ENCODE peak calls at places on chromosomes 4 and X, in eight cellular contexts. One of them, this sample, is unnamed.

GRCh38 chr4:107885865-107886264 is 45.5 kb upstream of the CYP2U1 start:
- DNase-seq in left ventricle myocardium inferior: no peak
- DNase-seq in substantia nigra: no peak
- DNase-seq in lower lobe of right lung: no peak
- DNase-seq in CD8-positive, alpha-beta memory T cell: no peak
- DNase-seq in ovary: no peak
- DNase-seq in PC-9: no peak
- DNase-seq in Peyer's patch: no peak
- DNase-seq in this sample: no peak

GRCh38 chrX:104432321-104432720 is 133.7 kb upstream of the IL1RAPL2 start:
- DNase-seq in left ventricle myocardium inferior: no peak
- DNase-seq in substantia nigra: no peak
- DNase-seq in lower lobe of right lung: no peak
- DNase-seq in CD8-positive, alpha-beta memory T cell: no peak
- DNase-seq in ovary: no peak
- DNase-seq in PC-9: peak
- DNase-seq in Peyer's patch: no peak
- DNase-seq in this sample: no peak

GRCh38 chr4:22203436-22204011 is 255.0 kb upstream of the KCNIP4 start:
- DNase-seq in left ventricle myocardium inferior: no peak
- DNase-seq in substantia nigra: no peak
- DNase-seq in lower lobe of right lung: no peak
- DNase-seq in CD8-positive, alpha-beta memory T cell: no peak
- DNase-seq in ovary: no peak
- DNase-seq in PC-9: no peak
- DNase-seq in Peyer's patch: no peak
- DNase-seq in this sample: no peak

GRCh38 chr4:40515037-40515397 is 114.6 kb downstream of the RBM47 start:
- DNase-seq in left ventricle myocardium inferior: no peak
- DNase-seq in substantia nigra: no peak
- DNase-seq in lower lobe of right lung: no peak
- DNase-seq in CD8-positive, alpha-beta memory T cell: no peak
- DNase-seq in ovary: no peak
- DNase-seq in PC-9: peak
- DNase-seq in Peyer's patch: no peak
- DNase-seq in this sample: no peak

GRCh38 chrX:23372220-23372902 is 37.7 kb downstream of the PTCHD1 start:
- DNase-seq in left ventricle myocardium inferior: no peak
- DNase-seq in substantia nigra: no peak
- DNase-seq in lower lobe of right lung: no peak
- DNase-seq in CD8-positive, alpha-beta memory T cell: no peak
- DNase-seq in ovary: no peak
- DNase-seq in PC-9: no peak
- DNase-seq in Peyer's patch: no peak
- DNase-seq in this sample: no peak

GRCh38 chr4:113849771-113850170 is 88.2 kb upstream of the CAMK2D start:
- DNase-seq in left ventricle myocardium inferior: peak
- DNase-seq in substantia nigra: no peak
- DNase-seq in lower lobe of right lung: no peak
- DNase-seq in CD8-positive, alpha-beta memory T cell: no peak
- DNase-seq in ovary: peak
- DNase-seq in PC-9: no peak
- DNase-seq in Peyer's patch: no peak
- DNase-seq in this sample: no peak

GRCh38 chr4:163587867-163588266 is 93.4 kb downstream of the TMA16 start:
- DNase-seq in left ventricle myocardium inferior: no peak
- DNase-seq in substantia nigra: no peak
- DNase-seq in lower lobe of right lung: no peak
- DNase-seq in CD8-positive, alpha-beta memory T cell: no peak
- DNase-seq in ovary: no peak
- DNase-seq in PC-9: no peak
- DNase-seq in Peyer's patch: no peak
- DNase-seq in this sample: no peak

GRCh38 chr4:112130903-112131302 is 14.4 kb upstream of the FAM241A start:
- DNase-seq in left ventricle myocardium inferior: no peak
- DNase-seq in substantia nigra: no peak
- DNase-seq in lower lobe of right lung: no peak
- DNase-seq in CD8-positive, alpha-beta memory T cell: no peak
- DNase-seq in ovary: no peak
- DNase-seq in PC-9: no peak
- DNase-seq in Peyer's patch: no peak
- DNase-seq in this sample: no peak

GRCh38 chr4:42331914-42332368 is 65.3 kb upstream of the SHISA3 start:
- DNase-seq in left ventricle myocardium inferior: peak
- DNase-seq in substantia nigra: no peak
- DNase-seq in lower lobe of right lung: no peak
- DNase-seq in CD8-positive, alpha-beta memory T cell: no peak
- DNase-seq in ovary: no peak
- DNase-seq in PC-9: no peak
- DNase-seq in Peyer's patch: no peak
- DNase-seq in this sample: no peak

GRCh38 chr4:185086053-185086452 is 57.0 kb upstream of the SLC25A4 start:
- DNase-seq in left ventricle myocardium inferior: no peak
- DNase-seq in substantia nigra: no peak
- DNase-seq in lower lobe of right lung: no peak
- DNase-seq in CD8-positive, alpha-beta memory T cell: no peak
- DNase-seq in ovary: no peak
- DNase-seq in PC-9: no peak
- DNase-seq in Peyer's patch: no peak
- DNase-seq in this sample: no peak

GRCh38 chr4:82266345-82266744 is 107.4 kb downstream of the HNRNPD start:
- DNase-seq in left ventricle myocardium inferior: no peak
- DNase-seq in substantia nigra: no peak
- DNase-seq in lower lobe of right lung: no peak
- DNase-seq in CD8-positive, alpha-beta memory T cell: no peak
- DNase-seq in ovary: no peak
- DNase-seq in PC-9: no peak
- DNase-seq in Peyer's patch: no peak
- DNase-seq in this sample: no peak

GRCh38 chr4:48341776-48342558 is 638 bp downstream of the SLAIN2 start:
- DNase-seq in left ventricle myocardium inferior: peak
- DNase-seq in substantia nigra: peak
- DNase-seq in lower lobe of right lung: peak
- DNase-seq in CD8-positive, alpha-beta memory T cell: peak
- DNase-seq in ovary: peak
- DNase-seq in PC-9: peak
- DNase-seq in Peyer's patch: peak
- DNase-seq in this sample: peak

GRCh38 chr4:88286897-88287296 is 2.5 kb upstream of the PPM1K start:
- DNase-seq in left ventricle myocardium inferior: no peak
- DNase-seq in substantia nigra: no peak
- DNase-seq in lower lobe of right lung: no peak
- DNase-seq in CD8-positive, alpha-beta memory T cell: no peak
- DNase-seq in ovary: no peak
- DNase-seq in PC-9: no peak
- DNase-seq in Peyer's patch: no peak
- DNase-seq in this sample: no peak

GRCh38 chrX:9940397-9940796 is 26.8 kb upstream of the CLDN34 start:
- DNase-seq in left ventricle myocardium inferior: no peak
- DNase-seq in substantia nigra: no peak
- DNase-seq in lower lobe of right lung: no peak
- DNase-seq in CD8-positive, alpha-beta memory T cell: no peak
- DNase-seq in ovary: no peak
- DNase-seq in PC-9: peak
- DNase-seq in Peyer's patch: no peak
- DNase-seq in this sample: no peak

GRCh38 chrX:133215747-133216146 is 2.4 kb downstream of the TFDP3 start:
- DNase-seq in left ventricle myocardium inferior: no peak
- DNase-seq in substantia nigra: no peak
- DNase-seq in lower lobe of right lung: no peak
- DNase-seq in CD8-positive, alpha-beta memory T cell: no peak
- DNase-seq in ovary: no peak
- DNase-seq in PC-9: peak
- DNase-seq in Peyer's patch: no peak
- DNase-seq in this sample: no peak

GRCh38 chr4:72255269-72255668 is 223.5 kb downstream of the NPFFR2 start:
- DNase-seq in left ventricle myocardium inferior: no peak
- DNase-seq in substantia nigra: no peak
- DNase-seq in lower lobe of right lung: no peak
- DNase-seq in CD8-positive, alpha-beta memory T cell: no peak
- DNase-seq in ovary: no peak
- DNase-seq in PC-9: no peak
- DNase-seq in Peyer's patch: no peak
- DNase-seq in this sample: no peak

GRCh38 chrX:35726176-35726575 is 72.0 kb upstream of the MAGEB16 start:
- DNase-seq in left ventricle myocardium inferior: no peak
- DNase-seq in substantia nigra: no peak
- DNase-seq in lower lobe of right lung: no peak
- DNase-seq in CD8-positive, alpha-beta memory T cell: no peak
- DNase-seq in ovary: no peak
- DNase-seq in PC-9: no peak
- DNase-seq in Peyer's patch: no peak
- DNase-seq in this sample: no peak

GRCh38 chrX:99795495-99795894 is 614.6 kb downstream of the PCDH19 start:
- DNase-seq in left ventricle myocardium inferior: no peak
- DNase-seq in substantia nigra: no peak
- DNase-seq in lower lobe of right lung: no peak
- DNase-seq in CD8-positive, alpha-beta memory T cell: no peak
- DNase-seq in ovary: no peak
- DNase-seq in PC-9: no peak
- DNase-seq in Peyer's patch: no peak
- DNase-seq in this sample: no peak

GRCh38 chr4:159358226-159358625 is 255.3 kb downstream of the RAPGEF2 start:
- DNase-seq in left ventricle myocardium inferior: no peak
- DNase-seq in substantia nigra: no peak
- DNase-seq in lower lobe of right lung: no peak
- DNase-seq in CD8-positive, alpha-beta memory T cell: no peak
- DNase-seq in ovary: no peak
- DNase-seq in PC-9: no peak
- DNase-seq in Peyer's patch: no peak
- DNase-seq in this sample: no peak

GRCh38 chrX:46325312-46325877 is 219.8 kb downstream of the ZNF674 start:
- DNase-seq in left ventricle myocardium inferior: no peak
- DNase-seq in substantia nigra: no peak
- DNase-seq in lower lobe of right lung: peak
- DNase-seq in CD8-positive, alpha-beta memory T cell: no peak
- DNase-seq in ovary: no peak
- DNase-seq in PC-9: peak
- DNase-seq in Peyer's patch: no peak
- DNase-seq in this sample: no peak

GRCh38 chrX:123899701-123900100 is 39.8 kb downstream of the XIAP start:
- DNase-seq in left ventricle myocardium inferior: no peak
- DNase-seq in substantia nigra: no peak
- DNase-seq in lower lobe of right lung: no peak
- DNase-seq in CD8-positive, alpha-beta memory T cell: no peak
- DNase-seq in ovary: no peak
- DNase-seq in PC-9: no peak
- DNase-seq in Peyer's patch: no peak
- DNase-seq in this sample: no peak

GRCh38 chr4:118077767-118078105 is 43.5 kb downstream of the NDST3 start:
- DNase-seq in left ventricle myocardium inferior: no peak
- DNase-seq in substantia nigra: no peak
- DNase-seq in lower lobe of right lung: no peak
- DNase-seq in CD8-positive, alpha-beta memory T cell: no peak
- DNase-seq in ovary: no peak
- DNase-seq in PC-9: no peak
- DNase-seq in Peyer's patch: no peak
- DNase-seq in this sample: no peak

GRCh38 chr4:25308266-25308665 is 4.3 kb upstream of the ZCCHC4 start:
- DNase-seq in left ventricle myocardium inferior: no peak
- DNase-seq in substantia nigra: no peak
- DNase-seq in lower lobe of right lung: no peak
- DNase-seq in CD8-positive, alpha-beta memory T cell: no peak
- DNase-seq in ovary: no peak
- DNase-seq in PC-9: no peak
- DNase-seq in Peyer's patch: no peak
- DNase-seq in this sample: no peak

GRCh38 chr4:99447079-99447478 is 11.9 kb upstream of the ADH7 start:
- DNase-seq in left ventricle myocardium inferior: no peak
- DNase-seq in substantia nigra: no peak
- DNase-seq in lower lobe of right lung: no peak
- DNase-seq in CD8-positive, alpha-beta memory T cell: no peak
- DNase-seq in ovary: no peak
- DNase-seq in PC-9: peak
- DNase-seq in Peyer's patch: no peak
- DNase-seq in this sample: no peak

GRCh38 chr4:93828332-93828829 is at the start of gene ATOH1:
- DNase-seq in left ventricle myocardium inferior: no peak
- DNase-seq in substantia nigra: no peak
- DNase-seq in lower lobe of right lung: peak
- DNase-seq in CD8-positive, alpha-beta memory T cell: no peak
- DNase-seq in ovary: peak
- DNase-seq in PC-9: peak
- DNase-seq in Peyer's patch: peak
- DNase-seq in this sample: no peak

GRCh38 chrX:154059231-154059630 is 38.3 kb downstream of the MECP2 start:
- DNase-seq in left ventricle myocardium inferior: no peak
- DNase-seq in substantia nigra: no peak
- DNase-seq in lower lobe of right lung: no peak
- DNase-seq in CD8-positive, alpha-beta memory T cell: no peak
- DNase-seq in ovary: no peak
- DNase-seq in PC-9: no peak
- DNase-seq in Peyer's patch: no peak
- DNase-seq in this sample: no peak
- H3K27ac ChIP-seq in left ventricle myocardium inferior: peak
- H3K27ac ChIP-seq in substantia nigra: no peak
- H3K27ac ChIP-seq in lower lobe of right lung: no peak
- H3K27ac ChIP-seq in CD8-positive, alpha-beta memory T cell: no peak
- H3K27ac ChIP-seq in ovary: no peak
- H3K27ac ChIP-seq in PC-9: no peak
- H3K27ac ChIP-seq in Peyer's patch: no peak
- H3K27ac ChIP-seq in this sample: no peak

GRCh38 chr4:168825975-168826374 is 184.1 kb downstream of the CBR4 start:
- DNase-seq in left ventricle myocardium inferior: no peak
- DNase-seq in substantia nigra: no peak
- DNase-seq in lower lobe of right lung: no peak
- DNase-seq in CD8-positive, alpha-beta memory T cell: no peak
- DNase-seq in ovary: no peak
- DNase-seq in PC-9: no peak
- DNase-seq in Peyer's patch: no peak
- DNase-seq in this sample: no peak
- H3K27ac ChIP-seq in left ventricle myocardium inferior: peak
- H3K27ac ChIP-seq in substantia nigra: no peak
- H3K27ac ChIP-seq in lower lobe of right lung: no peak
- H3K27ac ChIP-seq in CD8-positive, alpha-beta memory T cell: no peak
- H3K27ac ChIP-seq in ovary: no peak
- H3K27ac ChIP-seq in PC-9: no peak
- H3K27ac ChIP-seq in Peyer's patch: no peak
- H3K27ac ChIP-seq in this sample: no peak

GRCh38 chrX:41923925-41924693 is 755 bp upstream of the CASK start:
- DNase-seq in left ventricle myocardium inferior: no peak
- DNase-seq in substantia nigra: peak
- DNase-seq in lower lobe of right lung: peak
- DNase-seq in CD8-positive, alpha-beta memory T cell: peak
- DNase-seq in ovary: no peak
- DNase-seq in PC-9: peak
- DNase-seq in Peyer's patch: peak
- DNase-seq in this sample: no peak
- H3K27ac ChIP-seq in left ventricle myocardium inferior: peak
- H3K27ac ChIP-seq in substantia nigra: peak
- H3K27ac ChIP-seq in lower lobe of right lung: peak
- H3K27ac ChIP-seq in CD8-positive, alpha-beta memory T cell: peak
- H3K27ac ChIP-seq in ovary: peak
- H3K27ac ChIP-seq in PC-9: peak
- H3K27ac ChIP-seq in Peyer's patch: peak
- H3K27ac ChIP-seq in this sample: peak

DNA sequence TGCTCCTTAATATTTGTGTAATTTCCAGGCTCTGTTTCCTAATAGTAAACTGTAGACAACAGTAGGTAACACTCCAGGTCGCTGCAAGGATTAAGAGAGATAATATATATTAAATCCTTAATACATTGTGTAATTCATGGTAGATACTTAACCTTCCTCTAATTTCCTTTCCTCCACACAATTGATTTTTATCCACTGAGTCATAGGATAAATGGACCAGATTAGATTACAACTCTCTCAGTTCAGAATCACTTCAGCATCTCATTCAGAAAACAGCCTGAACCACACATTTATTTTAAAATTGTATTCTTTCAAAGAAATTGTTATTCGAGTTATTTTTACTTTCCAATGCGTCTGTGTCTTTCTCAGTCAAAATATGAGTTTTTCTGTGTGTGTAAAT is 17.1 kb downstream of the GK2 start:
- DNase-seq in left ventricle myocardium inferior: no peak
- DNase-seq in substantia nigra: no peak
- DNase-seq in lower lobe of right lung: no peak
- DNase-seq in CD8-positive, alpha-beta memory T cell: no peak
- DNase-seq in ovary: no peak
- DNase-seq in PC-9: no peak
- DNase-seq in Peyer's patch: no peak
- DNase-seq in this sample: no peak
- H3K27ac ChIP-seq in left ventricle myocardium inferior: no peak
- H3K27ac ChIP-seq in substantia nigra: no peak
- H3K27ac ChIP-seq in lower lobe of right lung: no peak
- H3K27ac ChIP-seq in CD8-positive, alpha-beta memory T cell: no peak
- H3K27ac ChIP-seq in ovary: no peak
- H3K27ac ChIP-seq in PC-9: no peak
- H3K27ac ChIP-seq in Peyer's patch: no peak
- H3K27ac ChIP-seq in this sample: no peak

This sample was measured in esophagus squamous epithelium.